ENCODE peak calls at places on chromosome 20, in five cellular contexts. P is GM12892, A is transverse colon, K is GM23338, V is breast epithelium. H is an unnamed sample.

GRCh38 chr20:62320581-62321354 is 18.0 kb downstream of the ADRM1 start:
- DNase-seq in P (no peak), A (peak; percentile 23), K (peak; percentile 63), V (no peak), H (no peak)

GRCh38 chr20:48823960-48824497 is 3.8 kb downstream of the PREX1 start:
- DNase-seq in P (peak; percentile 50), A (no peak), K (no peak), V (no peak), H (no peak)

GRCh38 chr20:50376888-50377459 is 133.2 kb upstream of the PTPN1 start:
- DNase-seq in P (no peak), A (no peak), K (no peak), V (no peak), H (peak; percentile 66)

GRCh38 chr20:20664795-20665194 is 47.6 kb downstream of the RALGAPA2 start:
- DNase-seq in P (no peak), A (no peak), K (peak; percentile 41), V (no peak), H (no peak)

GRCh38 chr20:48975955-48976354 is 54.4 kb downstream of the ARFGEF2 start:
- DNase-seq in P (no peak), A (no peak), K (no peak), V (no peak), H (no peak)

GRCh38 chr20:36121981-36122930 is 32.3 kb upstream of the EPB41L1 start:
- DNase-seq in P (no peak), A (peak; percentile 92), K (peak; percentile 28), V (peak; percentile 85), H (peak; percentile 39)

GRCh38 chr20:44093249-44093582 is 93.8 kb downstream of the JPH2 start:
- DNase-seq in P (no peak), A (no peak), K (no peak), V (no peak), H (no peak)

GRCh38 chr20:53030061-53030460 is 57.9 kb downstream of the TSHZ2 start:
- DNase-seq in P (no peak), A (no peak), K (no peak), V (no peak), H (no peak)

GRCh38 chr20:42923348-42923918 is 266.3 kb downstream of the PTPRT start:
- DNase-seq in P (no peak), A (no peak), K (no peak), V (no peak), H (no peak)

GRCh38 chr20:39338977-39339376 is 376.8 kb downstream of the DHX35 start:
- DNase-seq in P (no peak), A (no peak), K (no peak), V (no peak), H (no peak)

GRCh38 chr20:50304883-50305635 is 114.4 kb downstream of the CEBPB start:
- DNase-seq in P (no peak), A (peak; percentile 82), K (no peak), V (no peak), H (peak; percentile 62)

GRCh38 chr20:19691125-19691524 is 66.9 kb upstream of the RIN2 start:
- DNase-seq in P (no peak), A (no peak), K (no peak), V (no peak), H (no peak)

GRCh38 chr20:33653218-33653899 is 8.8 kb upstream of the C20orf144 start:
- DNase-seq in P (peak; percentile 73), A (peak; percentile 64), K (peak; percentile 90), V (no peak), H (peak; percentile 61)

GRCh38 chr20:24027229-24027628 is 38.6 kb upstream of the GGTLC1 start:
- DNase-seq in P (no peak), A (peak; percentile 53), K (no peak), V (no peak), H (peak; percentile 66)

GRCh38 chr20:32538526-32538918 is 46.6 kb downstream of the NOL4L start:
- DNase-seq in P (no peak), A (no peak), K (peak; percentile 70), V (no peak), H (no peak)

GRCh38 chr20:31717478-31717946 is 5.2 kb downstream of the BCL2L1 start:
- DNase-seq in P (peak; percentile 39), A (no peak), K (no peak), V (no peak), H (no peak)

DNA sequence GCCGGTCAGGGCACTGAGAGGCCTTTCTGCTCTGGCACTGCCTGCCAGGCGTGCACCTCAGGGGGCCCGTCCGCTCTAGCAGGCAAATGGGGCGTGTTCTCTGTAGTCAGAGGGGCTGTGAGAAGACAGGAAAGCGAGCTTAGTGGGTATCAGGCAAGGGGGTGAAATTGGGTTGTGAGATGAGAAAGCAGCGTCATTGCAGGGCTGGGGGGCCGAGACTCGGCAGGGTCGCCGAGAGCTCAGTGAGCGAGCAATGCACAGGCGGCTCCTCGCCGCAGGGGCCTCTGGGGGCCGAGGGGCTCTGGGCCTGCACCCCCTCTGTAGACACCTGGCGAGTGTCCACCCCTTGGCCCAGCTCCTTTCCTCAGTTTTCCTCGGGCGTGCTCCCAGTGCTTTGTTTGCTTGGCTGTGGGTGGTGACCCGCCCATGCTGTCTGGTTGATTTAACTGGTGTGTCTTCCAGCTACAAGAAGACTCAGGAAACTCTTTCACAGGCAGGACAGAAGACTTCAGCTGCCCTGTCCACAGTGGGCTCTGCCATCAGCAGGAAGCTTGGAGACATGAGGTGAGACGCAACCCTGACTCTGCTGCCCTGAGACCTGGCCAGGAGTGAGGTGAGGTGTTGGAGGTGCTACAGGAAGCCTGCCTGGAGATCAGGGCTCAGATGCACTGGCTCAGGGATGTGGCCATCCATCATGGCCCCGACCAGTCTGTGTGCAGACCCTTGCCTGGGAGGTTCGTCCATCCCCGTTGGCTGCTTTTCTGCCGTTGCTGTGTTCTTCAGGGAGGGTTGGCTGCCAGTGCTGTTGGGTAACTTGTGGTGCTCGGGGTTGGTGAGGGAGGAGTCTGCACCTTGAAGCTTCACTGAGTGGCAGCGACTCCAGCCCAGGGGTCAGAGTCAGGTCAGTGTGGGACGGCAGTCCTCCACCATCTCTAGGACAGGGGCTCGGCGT is 12.4 kb upstream of the DNAJC5 start:
- DNase-seq in P (no peak), A (no peak), K (no peak), V (no peak), H (peak; percentile 59)
- TF ChIP-seq POLR2AphosphoS5 in P (no peak), A (no peak), K (no peak), V (no peak), H (no peak)

DNA sequence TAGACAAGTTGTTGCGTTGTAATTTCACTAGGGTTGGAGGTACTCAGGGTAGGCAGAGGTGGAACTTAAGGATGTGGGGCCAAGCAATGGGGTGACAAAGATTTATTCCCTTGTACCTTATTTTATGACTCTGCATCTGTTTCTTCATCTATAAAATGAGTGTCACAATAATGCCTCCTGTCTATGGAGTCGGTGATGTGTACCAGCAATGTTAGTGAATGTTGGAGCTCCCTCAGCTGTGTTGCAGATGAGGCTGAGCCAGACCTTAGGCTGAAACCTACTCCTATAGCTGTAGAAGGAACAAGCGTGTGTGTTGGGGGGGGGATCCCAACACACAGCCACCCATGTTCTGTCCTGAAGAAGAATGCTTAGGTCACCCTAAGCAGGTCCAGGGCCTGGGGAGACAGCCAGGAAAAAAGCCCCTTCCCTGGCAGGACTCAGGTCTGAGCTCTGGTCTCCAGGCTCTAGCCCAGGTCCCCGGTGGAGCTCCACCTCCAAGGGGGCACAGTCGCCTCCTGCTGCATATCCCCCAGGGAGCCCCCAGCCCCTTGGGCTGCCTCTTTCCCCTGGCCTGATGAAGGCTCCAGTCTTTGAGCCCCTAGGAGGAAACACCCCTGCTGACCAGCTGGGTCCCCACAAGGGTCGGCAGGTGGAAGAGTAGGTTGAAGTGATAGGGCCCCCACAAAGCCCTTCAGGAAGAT is 4.7 kb downstream of the UBE2C start:
- DNase-seq in P (no peak), A (no peak), K (no peak), V (no peak), H (no peak)
- TF ChIP-seq POLR2AphosphoS5 in P (no peak), A (no peak), K (no peak), V (no peak), H (no peak)

DNA sequence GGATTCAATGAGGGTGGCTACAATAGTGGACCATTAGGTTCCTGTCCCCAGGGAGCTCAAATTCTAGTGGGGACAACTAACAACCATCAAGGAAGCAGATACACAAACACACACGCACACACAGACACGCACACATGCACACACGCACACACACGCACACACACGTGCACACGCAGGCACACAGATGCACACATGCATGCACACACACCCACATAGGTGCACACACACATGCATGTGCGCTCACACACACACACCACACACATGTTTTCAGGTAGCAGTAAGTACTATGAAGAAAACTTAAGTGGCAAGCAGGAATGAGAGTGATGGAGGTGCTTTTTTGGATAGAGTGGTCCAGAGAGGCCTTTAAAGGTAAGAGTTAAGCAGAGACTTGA is 6.6 kb upstream of the NSFL1C start:
- DNase-seq in P (no peak), A (no peak), K (no peak), V (no peak), H (peak; percentile 16)
- TF ChIP-seq POLR2AphosphoS5 in P (no peak), A (no peak), K (no peak), V (no peak), H (no peak)

DNA sequence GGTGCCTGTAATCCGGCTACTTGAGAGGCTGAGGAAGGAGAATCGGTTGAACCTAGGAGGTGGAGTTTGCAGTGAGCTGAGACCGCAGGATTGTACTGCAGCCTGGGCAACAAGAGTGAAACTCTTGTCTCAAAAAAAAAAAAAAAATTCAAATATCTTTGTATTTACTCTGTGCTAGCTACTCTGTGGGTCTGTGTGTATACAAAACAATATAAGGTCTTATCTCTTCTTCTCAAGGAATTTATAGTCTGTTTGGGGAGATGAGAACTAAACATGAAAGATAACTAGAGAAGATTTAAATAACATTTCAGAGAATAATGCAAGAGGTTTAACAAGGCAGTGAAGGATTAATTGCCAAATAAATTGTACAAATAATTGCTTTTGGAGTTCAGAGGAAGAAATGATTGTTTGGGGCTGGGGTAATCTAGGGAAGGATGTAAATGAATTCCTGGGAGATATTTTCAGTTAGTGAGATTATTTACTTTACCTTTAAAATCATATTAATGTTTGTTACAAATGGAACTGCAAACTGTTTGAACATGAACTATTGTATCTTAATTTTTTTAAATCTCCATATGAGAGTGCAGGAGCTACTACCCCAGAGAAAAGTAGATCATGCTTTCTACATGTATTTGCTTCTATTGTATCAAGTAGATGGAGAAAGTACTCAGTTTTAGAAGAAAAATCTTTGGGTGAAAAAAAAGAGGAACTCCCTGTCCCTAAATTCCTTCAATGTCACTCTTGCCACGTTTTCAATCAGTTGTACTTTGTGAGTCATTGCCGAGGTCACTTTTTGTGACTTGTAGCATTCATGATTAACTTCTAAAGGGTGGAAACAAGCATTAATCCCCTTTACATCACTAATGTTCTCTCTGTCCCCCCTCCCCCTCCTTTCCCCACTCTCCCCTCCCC is 39.0 kb downstream of the NCOA3 start:
- DNase-seq in P (no peak), A (no peak), K (no peak), V (no peak), H (no peak)
- TF ChIP-seq POLR2AphosphoS5 in P (no peak), A (no peak), K (no peak), V (no peak), H (no peak)

GRCh38 chr20:2756056-2756611 is 44.3 kb downstream of the CPXM1 start:
- DNase-seq in P (no peak), A (no peak), K (peak; percentile 86), V (no peak), H (no peak)

GRCh38 chr20:2753456-2754040 is 46.9 kb downstream of the CPXM1 start:
- DNase-seq in P (no peak), A (no peak), K (no peak), V (no peak), H (no peak)

GRCh38 chr20:2755451-2756055 is 44.9 kb downstream of the CPXM1 start:
- DNase-seq in P (no peak), A (no peak), K (no peak), V (no peak), H (no peak)

GRCh38 chr20:2752631-2753455 is 47.6 kb downstream of the CPXM1 start:
- DNase-seq in P (no peak), A (peak; percentile 38), K (peak; percentile 91), V (no peak), H (peak; percentile 83)

GRCh38 chr20:2754426-2754825 is 46.0 kb downstream of the CPXM1 start:
- DNase-seq in P (no peak), A (no peak), K (no peak), V (no peak), H (no peak)
- TF ChIP-seq POLR2AphosphoS5 in P (no peak), A (no peak), K (no peak), V (no peak), H (no peak)

GRCh38 chr20:41249371-41249770 is 68.2 kb downstream of the ZHX3 start:
- DNase-seq in P (peak; percentile 15), A (peak; percentile 45), K (no peak), V (no peak), H (no peak)
- TF ChIP-seq POLR2AphosphoS5 in P (no peak), A (peak; percentile 18), K (no peak), V (peak; percentile 51), H (no peak)